ENCODE peak calls at places on chromosomes 12 and 14, in nine cellular contexts. J is effector memory CD4-positive, alpha-beta T cell; R is T47D; D is neural progenitor cell; W is GM12891; X is NCI-H2227 treated with DMSO at 0.1 percent for 48 hours; C is GM12865; N is activated CD4-positive, alpha-beta T cell treated with anti-CD3 and anti-CD28 coated beads for 24 hours; Q is CD4-positive, alpha-beta memory T cell. O is an unnamed sample.

GRCh38 chr12:9361879-9362326 is 153.7 kb upstream of the PZP start:
- DNase-seq in J (no peak), R (no peak), D (no peak), W (no peak), X (no peak), C (peak; percentile 96), N (no peak), Q (no peak), O (no peak)

GRCh38 chr14:104383088-104383805 is 196.3 kb upstream of the C14orf180 start:
- DNase-seq in J (no peak), R (no peak), D (peak; percentile 81), W (no peak), X (peak; percentile 38), C (no peak), N (no peak), Q (no peak), O (peak; percentile 16)

GRCh38 chr14:36605506-36605857 is 23.1 kb upstream of the NKX2-8 start:
- DNase-seq in J (no peak), R (peak; percentile 56), D (no peak), W (no peak), X (peak; percentile 28), C (no peak), N (no peak), Q (no peak), O (no peak)

GRCh38 chr12:111905502-111905901 is 63.5 kb downstream of the MAPKAPK5 start:
- DNase-seq in J (no peak), R (no peak), D (no peak), W (no peak), X (no peak), C (no peak), N (no peak), Q (no peak), O (no peak)

GRCh38 chr12:96850676-96851075 is 56.4 kb upstream of the NEDD1 start:
- DNase-seq in J (no peak), R (no peak), D (no peak), W (no peak), X (no peak), C (no peak), N (no peak), Q (no peak), O (no peak)

GRCh38 chr12:54352891-54353874 is 11.1 kb downstream of the GPR84 start:
- DNase-seq in J (no peak), R (no peak), D (peak; percentile 81), W (no peak), X (peak; percentile 82), C (no peak), N (no peak), Q (no peak), O (no peak)

GRCh38 chr12:126667340-126667739 is 1599.6 kb upstream of the TMEM132C start:
- DNase-seq in J (no peak), R (no peak), D (no peak), W (no peak), X (no peak), C (no peak), N (no peak), Q (no peak), O (no peak)

GRCh38 chr12:100789975-100790374 is 4.6 kb upstream of the ANO4 start:
- DNase-seq in J (no peak), R (no peak), D (no peak), W (no peak), X (no peak), C (no peak), N (no peak), Q (no peak), O (no peak)

GRCh38 chr12:107317751-107318553 is 224.6 kb upstream of the CRY1 start:
- DNase-seq in J (peak; percentile 81), R (peak; percentile 96), D (peak; percentile 98), W (peak; percentile 32), X (peak; percentile 92), C (peak; percentile 31), N (peak; percentile 74), Q (peak; percentile 82), O (peak; percentile 87)

GRCh38 chr12:5429741-5430557 is 2.0 kb upstream of the NTF3 start:
- DNase-seq in J (no peak), R (no peak), D (peak; percentile 69), W (no peak), X (no peak), C (no peak), N (no peak), Q (no peak), O (no peak)

GRCh38 chr12:96425973-96426372 is 25.7 kb upstream of the CDK17 start:
- DNase-seq in J (no peak), R (peak; percentile 54), D (no peak), W (no peak), X (no peak), C (no peak), N (no peak), Q (no peak), O (no peak)

O was measured in left colon.